ENCODE peak calls at places on chromosomes 1 and 21, in nine cellular contexts. X is GM23248; S is stimulated activated CD4-positive, alpha-beta T cell treated with anti-CD3 and anti-CD28 coated beads, Interleukin-2, amount 100 ng/mL, for 48 hours; J is fibroblast of mammary gland; L is stimulated activated naive CD8-positive, alpha-beta T cell treated with anti-CD3 and anti-CD28 coated beads, Interleukin-15, amount 100 ng/mL, for 72 hours; K is kidney epithelial cell; U is NCI-H2107; I is psoas muscle; F is neural crest cell. P is an unnamed sample.

GRCh38 chr1:66399888-66400529 is 133.9 kb upstream of the SGIP1 start:
- DNase-seq in X (peak), S (no peak), J (peak), L (peak), K (no peak), U (no peak), I (no peak), F (no peak), P (no peak)

GRCh38 chr1:180842052-180842451 is 70.6 kb upstream of the KIAA1614 start:
- DNase-seq in X (peak), S (no peak), J (peak), L (no peak), K (no peak), U (no peak), I (no peak), F (no peak), P (peak)

GRCh38 chr1:9852410-9853301 is 28.9 kb upstream of the CLSTN1 start:
- DNase-seq in X (peak), S (no peak), J (peak), L (no peak), K (no peak), U (no peak), I (no peak), F (no peak), P (peak)

GRCh38 chr1:45769261-45769932 is 18.9 kb upstream of the IPP start:
- DNase-seq in X (peak), S (no peak), J (peak), L (no peak), K (no peak), U (peak), I (no peak), F (no peak), P (no peak)

GRCh38 chr1:29259802-29260441 is 23.6 kb downstream of the PTPRU start:
- DNase-seq in X (peak), S (peak), J (no peak), L (peak), K (no peak), U (no peak), I (peak), F (peak), P (no peak)

GRCh38 chr1:247517795-247518612 is 18.2 kb downstream of the OR2C3 start:
- DNase-seq in X (no peak), S (no peak), J (no peak), L (peak), K (no peak), U (no peak), I (no peak), F (no peak), P (no peak)

GRCh38 chr1:26932536-26932935 is 11.0 kb downstream of the NUDC start:
- DNase-seq in X (no peak), S (no peak), J (no peak), L (no peak), K (no peak), U (no peak), I (no peak), F (no peak), P (no peak)

GRCh38 chr1:155499263-155499662 is 63.3 kb downstream of the ASH1L start:
- DNase-seq in X (peak), S (no peak), J (peak), L (no peak), K (no peak), U (no peak), I (no peak), F (no peak), P (no peak)

GRCh38 chr21:44962481-44962966 is 22.7 kb downstream of the SLX9 start:
- DNase-seq in X (peak), S (no peak), J (peak), L (no peak), K (peak), U (no peak), I (no peak), F (no peak), P (no peak)

GRCh38 chr1:14842361-14842760 is 243.9 kb downstream of the KAZN start:
- DNase-seq in X (no peak), S (no peak), J (no peak), L (no peak), K (no peak), U (no peak), I (no peak), F (no peak), P (no peak)

GRCh38 chr1:55898191-55898590 is 681.2 kb downstream of the PLPP3 start:
- DNase-seq in X (peak), S (no peak), J (peak), L (no peak), K (peak), U (no peak), I (no peak), F (no peak), P (no peak)

GRCh38 chr21:38814126-38815059 is 8.7 kb downstream of the ETS2 start:
- DNase-seq in X (no peak), S (no peak), J (no peak), L (no peak), K (no peak), U (no peak), I (no peak), F (no peak), P (no peak)

GRCh38 chr1:165898837-165899236 is 71.4 kb downstream of the UCK2 start:
- DNase-seq in X (peak), S (no peak), J (peak), L (no peak), K (peak), U (no peak), I (peak), F (no peak), P (peak)

GRCh38 chr1:61461406-61462384 is 263.2 kb downstream of the TM2D1 start:
- DNase-seq in X (no peak), S (no peak), J (no peak), L (no peak), K (no peak), U (no peak), I (no peak), F (no peak), P (no peak)

GRCh38 chr1:181151378-181152326 is 63.2 kb downstream of the IER5 start:
- DNase-seq in X (peak), S (no peak), J (peak), L (no peak), K (no peak), U (no peak), I (no peak), F (no peak), P (no peak)

GRCh38 chr1:228090613-228091081 is 8.1 kb downstream of the ARF1 start:
- DNase-seq in X (peak), S (no peak), J (peak), L (no peak), K (no peak), U (no peak), I (peak), F (no peak), P (no peak)

GRCh38 chr21:40386301-40386911 is 460.6 kb downstream of the DSCAM start:
- DNase-seq in X (peak), S (peak), J (no peak), L (peak), K (no peak), U (no peak), I (peak), F (peak), P (no peak)

GRCh38 chr1:108524676-108525075 is 35.2 kb upstream of the EEIG2 start:
- DNase-seq in X (no peak), S (no peak), J (no peak), L (no peak), K (no peak), U (no peak), I (no peak), F (no peak), P (no peak)

GRCh38 chr1:51541313-51542050 is 22.4 kb upstream of the EPS15 start:
- DNase-seq in X (peak), S (no peak), J (peak), L (no peak), K (no peak), U (no peak), I (no peak), F (no peak), P (no peak)

P was measured in NCI-H446.